ENCODE peak calls at places on chromosome 15, in ten cellular contexts. N is naive thymus-derived CD8-positive, alpha-beta T cell; M is myocyte; R is breast epithelium; W is effector CD4-positive, alpha-beta T cell; D is amniotic stem cell; L is H54; T is choroid plexus epithelial cell; K is NCI-H510A; U is GM12891. B is an unnamed sample.

GRCh38 chr15:22224241-22224671 is 143.9 kb downstream of the OR4M2 start:
- DNase-seq in N (no peak), M (no peak), R (no peak), W (no peak), D (no peak), L (no peak), T (no peak), K (no peak), U (no peak), B (no peak)

GRCh38 chr15:94042163-94042954 is 189.0 kb upstream of the MCTP2 start:
- DNase-seq in N (no peak), M (no peak), R (no peak), W (no peak), D (no peak), L (no peak), T (peak; percentile 50), K (no peak), U (no peak), B (no peak)

GRCh38 chr15:72599855-72600464 is 54.5 kb upstream of the GOLGA6B start:
- DNase-seq in N (no peak), M (peak; percentile 62), R (no peak), W (no peak), D (no peak), L (peak; percentile 14), T (peak; percentile 81), K (no peak), U (peak; percentile 17), B (no peak)

GRCh38 chr15:47717036-47717611 is at the start of gene SEMA6D:
- DNase-seq in N (no peak), M (peak; percentile 81), R (peak; percentile 63), W (no peak), D (peak; percentile 66), L (peak; percentile 32), T (peak; percentile 77), K (peak; percentile 51), U (peak; percentile 15), B (peak; percentile 88)

GRCh38 chr15:92166029-92166428 is 227.7 kb upstream of the ST8SIA2 start:
- DNase-seq in N (no peak), M (no peak), R (no peak), W (no peak), D (no peak), L (no peak), T (no peak), K (no peak), U (no peak), B (no peak)

GRCh38 chr15:59247364-59247763 is 40.7 kb downstream of the LDHAL6B start:
- DNase-seq in N (peak; percentile 56), M (peak; percentile 53), R (no peak), W (peak; percentile 16), D (peak; percentile 10), L (peak; percentile 19), T (peak; percentile 88), K (peak; percentile 8), U (no peak), B (no peak)

GRCh38 chr15:30992465-30992864 is 1.0 kb upstream of the MTMR10 start:
- DNase-seq in N (no peak), M (peak; percentile 2), R (no peak), W (no peak), D (no peak), L (no peak), T (no peak), K (peak; percentile 16), U (no peak), B (no peak)

GRCh38 chr15:57541805-57542504 is 49.7 kb upstream of the MYZAP start:
- DNase-seq in N (no peak), M (peak; percentile 82), R (no peak), W (no peak), D (peak; percentile 64), L (peak; percentile 26), T (peak; percentile 88), K (no peak), U (peak; percentile 32), B (peak; percentile 84)

GRCh38 chr15:75034615-75035014 is 11.2 kb downstream of the PPCDC start:
- DNase-seq in N (no peak), M (no peak), R (no peak), W (no peak), D (no peak), L (no peak), T (no peak), K (no peak), U (no peak), B (no peak)